ENCODE peak calls at places on chromosomes 5 and 9, in nine cellular contexts. N is stomach; K is fibroblast of lung; C is OCI-LY7; Y is PC-3; R is lower lobe of right lung; F is endothelial cell of umbilical vein; G is CD4-positive, CD25-positive, alpha-beta regulatory T cell; T is uterus. B is an unnamed sample. For H3K36me3, the result is how much of the 10 kb centered on the place peaks cover.

GRCh38 chr9:120932086-120932818 is 5.7 kb upstream of the TRAF1 start:
- DNase-seq in F (no peak), R (no peak), Y (no peak), N (peak), K (no peak), T (no peak), G (no peak), C (peak), B (no peak)

GRCh38 chr5:133844836-133845235 is 123.6 kb downstream of the C5orf15 start:
- DNase-seq in R (no peak), C (no peak), T (no peak), G (no peak), N (no peak), Y (no peak), K (no peak), F (no peak), B (peak)

GRCh38 chr5:175711472-175712312 is 53.8 kb downstream of the HRH2 start:
- DNase-seq in C (no peak), G (no peak), Y (no peak), T (no peak), N (peak), R (no peak), F (no peak), K (no peak), B (peak)

GRCh38 chr5:83050723-83051340 is 26.4 kb downstream of the TMEM167A start:
- DNase-seq in C (no peak), G (no peak), R (no peak), N (no peak), F (no peak), K (no peak), Y (no peak), T (no peak), B (no peak)

GRCh38 chr5:179113143-179113530 is 53.0 kb downstream of the ZNF354C start:
- DNase-seq in G (no peak), C (no peak), K (no peak), F (no peak), R (no peak), T (no peak), N (peak), Y (no peak), B (peak)

GRCh38 chr5:142143878-142144277 is 35.3 kb downstream of the NDFIP1 start:
- DNase-seq in T (no peak), N (no peak), Y (peak), G (peak), F (peak), R (no peak), K (peak), C (peak), B (no peak)

GRCh38 chr5:73295447-73295846 is 122.5 kb downstream of the TMEM174 start:
- DNase-seq in K (no peak), F (no peak), C (peak), N (no peak), G (no peak), T (no peak), Y (no peak), R (no peak), B (no peak)

GRCh38 chr9:38689678-38690077 is 30.3 kb downstream of the FAM240B start:
- DNase-seq in T (peak), R (no peak), F (no peak), G (no peak), N (no peak), K (peak), C (no peak), Y (no peak), B (no peak)

GRCh38 chr9:71607571-71607970 is 160.7 kb downstream of the CEMIP2 start:
- DNase-seq in C (no peak), F (no peak), G (no peak), N (no peak), T (no peak), K (no peak), R (no peak), Y (no peak), B (no peak)

DNA sequence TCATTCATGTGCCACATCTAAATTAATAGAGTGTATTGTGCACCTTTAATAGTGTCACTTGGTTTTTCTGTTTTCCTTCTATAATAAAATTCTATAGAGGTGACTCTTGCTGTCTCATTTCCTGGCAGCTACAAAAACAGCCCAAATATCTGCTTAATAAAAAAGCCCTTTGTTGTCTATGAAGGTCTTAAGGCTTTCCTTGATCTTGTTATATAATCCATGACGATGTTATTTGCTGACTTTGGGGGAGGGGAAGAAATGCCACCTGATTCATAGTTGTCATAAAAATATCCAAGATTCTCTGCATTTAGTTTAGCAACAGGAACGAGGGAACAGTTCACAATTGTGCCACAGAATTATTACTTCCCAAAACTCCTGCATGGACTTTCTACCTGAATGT is 31.3 kb downstream of the CPEB4 start:
- DNase-seq in C (no peak), N (no peak), F (peak), K (peak), G (no peak), T (no peak), Y (peak), R (no peak), B (no peak)
- H3K27ac ChIP-seq in C (peak), N (peak), F (peak), K (no peak), G (peak), T (peak), Y (peak), R (peak), B (peak)

DNA sequence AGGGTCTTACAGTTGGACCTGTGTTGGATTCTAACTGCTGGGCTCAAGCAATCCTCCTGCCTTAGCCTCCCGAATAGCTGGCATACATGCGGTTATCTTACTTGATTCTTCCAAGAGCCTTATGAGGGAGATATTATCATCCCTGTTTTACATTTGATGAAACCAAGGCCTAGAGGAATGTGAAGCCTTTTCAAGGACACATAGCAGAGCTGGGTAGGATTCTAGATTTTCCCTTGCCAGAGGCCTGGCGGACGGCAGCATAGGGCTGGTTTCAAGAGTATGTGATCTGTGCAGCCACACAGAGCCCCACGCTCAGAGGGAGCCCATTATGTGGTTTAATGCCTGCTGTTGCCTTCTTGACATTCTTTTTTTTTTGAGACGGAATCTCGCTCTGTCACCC is 24.2 kb downstream of the NDST1 start:
- DNase-seq in F (no peak), C (no peak), Y (no peak), G (no peak), T (no peak), R (no peak), K (no peak), N (no peak), B (no peak)
- H3K36me3 ChIP-seq in F (under half), C (under half), Y (under half), G (under half), T (under half), R (half or more), K (under half), N (half or more), B (half or more)

GRCh38 chr5:150114773-150115408 is 28.5 kb upstream of the CSF1R start:
- DNase-seq in C (no peak), K (no peak), F (no peak), T (peak), Y (no peak), G (no peak), N (peak), R (no peak), B (no peak)

GRCh38 chr5:150112211-150113046 is 26.1 kb upstream of the CSF1R start:
- DNase-seq in G (no peak), Y (peak), N (peak), T (peak), C (no peak), K (peak), R (no peak), F (no peak), B (no peak)

GRCh38 chr5:150111121-150111520 is 24.8 kb upstream of the CSF1R start:
- DNase-seq in T (peak), C (no peak), R (no peak), Y (no peak), K (no peak), F (no peak), N (no peak), G (no peak), B (no peak)

GRCh38 chr5:150114102-150114641 is 27.8 kb upstream of the CSF1R start:
- DNase-seq in F (no peak), Y (no peak), N (peak), T (peak), G (no peak), C (no peak), K (no peak), R (no peak), B (peak)

DNA sequence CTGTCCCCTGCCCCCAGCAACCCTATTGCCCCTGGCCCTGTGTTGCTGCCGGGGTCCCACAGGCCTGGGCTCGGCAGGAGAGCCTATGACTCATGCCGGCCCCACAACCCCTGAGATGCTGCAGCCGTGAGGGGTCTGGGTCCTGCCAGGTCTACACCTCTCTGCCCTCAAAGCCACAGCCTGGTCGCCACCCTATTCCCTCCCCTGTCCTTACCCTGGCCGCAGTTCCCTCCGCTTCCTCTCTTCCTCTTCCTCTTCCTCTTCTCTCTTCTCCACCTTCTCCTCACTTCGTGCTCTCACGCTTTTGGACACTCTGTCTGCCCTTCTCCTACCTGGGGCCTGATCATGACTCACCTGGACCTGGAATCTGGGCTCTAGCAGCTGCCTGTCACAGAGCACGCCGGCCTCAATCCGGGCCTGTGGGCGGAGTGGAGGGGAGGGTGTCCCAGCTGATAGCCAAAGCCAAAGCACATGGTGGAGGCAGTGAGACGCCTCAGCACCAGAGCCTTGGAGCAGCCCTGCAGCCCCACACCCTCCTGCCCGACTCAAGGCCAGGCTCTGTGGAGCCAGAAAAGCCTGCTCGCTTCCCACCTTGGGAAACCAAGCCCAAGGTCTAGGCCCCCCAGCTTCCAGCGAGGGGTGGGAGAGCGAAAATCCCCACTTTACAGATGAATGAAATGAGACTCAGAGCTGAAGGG is 26.8 kb upstream of the CSF1R start:
- DNase-seq in R (peak), G (no peak), F (no peak), C (no peak), N (peak), K (peak), T (peak), Y (peak), B (peak)
- H3K27ac ChIP-seq in R (peak), G (no peak), F (no peak), C (no peak), N (no peak), K (peak), T (peak), Y (peak), B (peak)

GRCh38 chr9:131613346-131613745 is 68.0 kb downstream of the PRRT1B start:
- DNase-seq in K (no peak), C (no peak), N (no peak), T (no peak), G (no peak), F (no peak), Y (no peak), R (no peak), B (no peak)
- H3K36me3 ChIP-seq in K (under half), C (half or more), N (half or more), T (under half), G (half or more), F (under half), Y (under half), R (half or more), B (under half)

DNA sequence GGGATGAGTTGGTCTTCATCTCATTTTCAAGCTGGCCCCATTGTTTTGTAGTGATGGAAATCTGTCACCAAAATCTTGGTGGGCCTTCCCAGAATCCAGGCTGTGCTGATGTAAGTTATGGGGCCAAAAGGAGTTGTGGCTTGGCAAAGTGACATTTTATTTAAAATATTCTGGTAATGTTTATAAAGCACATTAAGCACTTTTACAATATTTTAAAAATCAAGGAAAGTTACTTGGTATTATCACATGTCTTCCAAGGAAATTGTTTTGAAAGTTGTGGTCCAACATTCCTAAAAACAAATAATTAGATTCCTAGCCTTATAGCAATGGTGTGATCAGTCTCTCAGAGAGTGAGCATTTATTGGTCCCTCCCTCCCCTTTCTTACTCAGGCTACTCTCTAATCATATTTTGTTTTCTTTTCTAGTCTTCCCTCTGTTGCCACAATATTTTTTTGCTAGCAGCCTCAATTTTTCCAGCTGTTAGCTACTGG is 407.9 kb upstream of the ZNF608 start:
- DNase-seq in R (no peak), C (no peak), G (no peak), T (no peak), K (peak), F (no peak), N (no peak), Y (no peak), B (no peak)
- H3K27ac ChIP-seq in R (no peak), C (no peak), G (no peak), T (no peak), K (no peak), F (no peak), N (no peak), Y (no peak), B (no peak)

GRCh38 chr5:308672-309271 is 12.7 kb upstream of the AHRR start:
- DNase-seq in G (no peak), C (no peak), F (no peak), N (peak), Y (peak), K (peak), T (no peak), R (no peak), B (peak)

GRCh38 chr5:310516-310915 is 11.0 kb upstream of the AHRR start:
- DNase-seq in C (no peak), K (no peak), G (no peak), F (no peak), N (no peak), T (no peak), Y (peak), R (no peak), B (no peak)

GRCh38 chr5:312845-313244 is 8.7 kb upstream of the AHRR start:
- DNase-seq in F (no peak), Y (no peak), R (no peak), G (no peak), C (no peak), N (no peak), T (peak), K (no peak), B (peak)

GRCh38 chr5:311963-312362 is 9.6 kb upstream of the AHRR start:
- DNase-seq in C (no peak), G (no peak), N (no peak), R (no peak), Y (no peak), T (no peak), K (no peak), F (no peak), B (no peak)

GRCh38 chr5:310941-311434 is 10.5 kb upstream of the AHRR start:
- DNase-seq in K (peak), Y (peak), C (no peak), G (no peak), T (no peak), N (no peak), R (no peak), F (peak), B (no peak)
- H3K36me3 ChIP-seq in K (under half), Y (under half), C (under half), G (half or more), T (under half), N (half or more), R (half or more), F (under half), B (half or more)

DNA sequence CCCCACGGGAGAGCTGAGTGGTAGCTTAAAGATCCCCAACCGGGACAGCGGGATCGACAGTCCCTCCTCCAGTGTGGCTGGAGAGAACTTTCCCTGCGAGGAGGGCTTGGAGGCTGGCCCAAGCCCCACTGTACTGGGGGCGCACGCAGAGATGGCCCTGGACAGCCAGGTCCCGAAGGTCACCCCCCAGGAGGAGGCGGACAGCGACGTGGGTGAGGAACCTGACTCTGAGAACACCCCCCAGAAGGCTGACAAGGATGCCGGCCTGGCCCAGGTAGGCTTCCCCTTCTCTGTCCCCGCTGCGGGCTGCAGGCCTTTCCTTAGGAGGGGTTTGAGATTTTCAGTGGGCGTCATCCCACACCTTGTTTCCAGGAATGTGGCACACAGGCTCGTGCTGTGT is 29.1 kb downstream of the FGD3 start:
- DNase-seq in K (no peak), G (no peak), C (no peak), Y (no peak), T (no peak), N (no peak), R (no peak), F (no peak), B (no peak)
- H3K27ac ChIP-seq in K (no peak), G (peak), C (no peak), Y (no peak), T (no peak), N (no peak), R (no peak), F (no peak), B (no peak)